ENCODE peak calls at places on chromosomes 12 and 14, in ten cellular contexts. Z, M, W, F, U, N, P, R, S and Y are unnamed samples.

GRCh38 chr12:68831272-68831671 is 23.3 kb downstream of the MDM2 start:
- DNase-seq in F (no peak), Z (no peak), P (no peak), M (no peak), R (no peak), N (no peak), S (no peak), W (no peak), U (peak; percentile 67), Y (no peak)

GRCh38 chr14:35480119-35480769 is 53.7 kb upstream of the INSM2 start:
- DNase-seq in P (no peak), N (peak; percentile 1), U (no peak), W (no peak), F (no peak), R (no peak), Z (no peak), M (no peak), S (no peak), Y (no peak)

GRCh38 chr12:83128529-83128928 is 441.8 kb downstream of the TMTC2 start:
- DNase-seq in P (no peak), R (peak; percentile 55), F (no peak), N (no peak), Z (no peak), U (no peak), S (no peak), M (no peak), W (no peak), Y (no peak)

GRCh38 chr12:3938042-3938544 is 64.9 kb upstream of the PARP11 start:
- DNase-seq in U (no peak), S (no peak), Z (no peak), M (no peak), N (no peak), F (no peak), P (no peak), R (no peak), W (no peak), Y (no peak)

GRCh38 chr12:128365032-128365431 is 98.1 kb downstream of the TMEM132C start:
- DNase-seq in R (no peak), S (no peak), Z (no peak), M (no peak), P (no peak), F (no peak), U (no peak), W (no peak), N (no peak), Y (no peak)

GRCh38 chr12:50621435-50622304 is 116.9 kb downstream of the DIP2B start:
- DNase-seq in S (no peak), Z (no peak), R (no peak), W (no peak), M (no peak), U (no peak), N (no peak), F (no peak), P (no peak), Y (no peak)

GRCh38 chr14:56004807-56005579 is 113.2 kb upstream of the PELI2 start:
- DNase-seq in M (peak; percentile 26), Z (peak; percentile 49), U (peak; percentile 31), N (no peak), F (no peak), W (peak; percentile 12), R (peak; percentile 79), P (peak; percentile 85), S (peak; percentile 44), Y (no peak)

GRCh38 chr12:42698213-42698612 is 108.7 kb upstream of the PRICKLE1 start:
- DNase-seq in S (no peak), M (peak; percentile 54), P (peak; percentile 20), W (no peak), R (no peak), F (no peak), Z (no peak), U (no peak), N (peak; percentile 84), Y (no peak)

GRCh38 chr14:29236848-29237247 is 470.3 kb downstream of the FOXG1 start:
- DNase-seq in R (peak; percentile 83), W (no peak), P (no peak), S (no peak), M (no peak), N (no peak), U (no peak), F (no peak), Z (no peak), Y (no peak)

GRCh38 chr12:32048791-32049190 is 57.9 kb upstream of the BICD1 start:
- DNase-seq in P (no peak), W (no peak), S (no peak), M (no peak), U (no peak), R (no peak), N (no peak), F (no peak), Z (no peak), Y (no peak)

GRCh38 chr12:12428047-12428446 is 71.2 kb downstream of the BORCS5 start:
- DNase-seq in P (no peak), F (no peak), W (no peak), N (no peak), Z (no peak), S (no peak), R (no peak), M (no peak), U (no peak), Y (no peak)

DNA sequence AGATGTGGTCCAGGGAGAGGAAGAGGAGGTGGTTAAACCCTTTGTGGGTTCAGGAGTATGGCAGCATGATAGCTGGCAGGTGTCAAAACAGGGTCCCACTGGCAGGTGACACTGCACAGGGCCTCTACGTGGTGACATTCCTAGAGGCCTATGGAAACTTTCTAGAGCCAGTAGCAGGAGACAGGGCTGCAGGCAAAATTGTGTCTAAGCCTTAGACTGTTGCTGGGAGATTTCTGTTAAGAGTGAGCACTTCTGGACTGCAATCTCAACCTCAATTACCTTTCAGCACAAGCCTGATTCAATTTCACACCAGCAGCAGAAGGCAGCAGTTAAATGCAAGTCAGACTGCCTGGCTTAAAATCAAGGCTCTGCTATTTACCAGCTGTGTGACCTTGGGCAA is 46.2 kb downstream of the NT5DC3 start:
- DNase-seq in R (no peak), P (no peak), M (no peak), F (no peak), W (no peak), U (no peak), N (no peak), Z (no peak), S (no peak), Y (no peak)
- H3K9me3 ChIP-seq in R (no peaks in the 10 kb centered on the region), P (no peaks in the 10 kb centered on the region), M (no peaks in the 10 kb centered on the region), F (no peaks in the 10 kb centered on the region), W (no peaks in the 10 kb centered on the region), U (no peaks in the 10 kb centered on the region), N (no peaks in the 10 kb centered on the region), Z (no peaks in the 10 kb centered on the region), S (no peaks in the 10 kb centered on the region), Y (no peaks in the 10 kb centered on the region)

GRCh38 chr12:34547276-34547675 is 525.0 kb downstream of the ALG10 start:
- DNase-seq in S (no peak), R (no peak), P (no peak), N (no peak), M (no peak), W (no peak), U (no peak), Z (no peak), F (no peak), Y (no peak)
- H3K9me3 ChIP-seq in S (no peaks in the 10 kb centered on the region), R (peaks cover 93% of the 10 kb centered on the region), P (peaks cover 7% of the 10 kb centered on the region), N (peaks cover 38% of the 10 kb centered on the region), M (peaks cover 79% of the 10 kb centered on the region), W (peaks cover 4% of the 10 kb centered on the region), U (peaks cover 89% of the 10 kb centered on the region), Z (peaks cover 23% of the 10 kb centered on the region), F (peaks cover 46% of the 10 kb centered on the region), Y (peaks cover 7% of the 10 kb centered on the region)

GRCh38 chr12:132266370-132266769 is 63.0 kb downstream of the GALNT9 start:
- DNase-seq in F (no peak), P (no peak), Z (no peak), M (no peak), U (no peak), R (no peak), N (no peak), W (no peak), S (no peak), Y (no peak)

GRCh38 chr12:132263451-132264065 is 65.8 kb downstream of the GALNT9 start:
- DNase-seq in W (no peak), Z (no peak), N (no peak), P (no peak), S (no peak), M (no peak), F (no peak), U (no peak), R (no peak), Y (no peak)

GRCh38 chr12:132266802-132267201 is 62.6 kb downstream of the GALNT9 start:
- DNase-seq in R (no peak), Z (no peak), P (no peak), N (no peak), F (no peak), M (no peak), S (no peak), U (no peak), W (no peak), Y (no peak)

GRCh38 chr12:132264086-132265010 is 65.0 kb downstream of the GALNT9 start:
- DNase-seq in U (no peak), F (no peak), W (no peak), Z (no peak), S (no peak), M (no peak), N (no peak), R (no peak), P (no peak), Y (no peak)

DNA sequence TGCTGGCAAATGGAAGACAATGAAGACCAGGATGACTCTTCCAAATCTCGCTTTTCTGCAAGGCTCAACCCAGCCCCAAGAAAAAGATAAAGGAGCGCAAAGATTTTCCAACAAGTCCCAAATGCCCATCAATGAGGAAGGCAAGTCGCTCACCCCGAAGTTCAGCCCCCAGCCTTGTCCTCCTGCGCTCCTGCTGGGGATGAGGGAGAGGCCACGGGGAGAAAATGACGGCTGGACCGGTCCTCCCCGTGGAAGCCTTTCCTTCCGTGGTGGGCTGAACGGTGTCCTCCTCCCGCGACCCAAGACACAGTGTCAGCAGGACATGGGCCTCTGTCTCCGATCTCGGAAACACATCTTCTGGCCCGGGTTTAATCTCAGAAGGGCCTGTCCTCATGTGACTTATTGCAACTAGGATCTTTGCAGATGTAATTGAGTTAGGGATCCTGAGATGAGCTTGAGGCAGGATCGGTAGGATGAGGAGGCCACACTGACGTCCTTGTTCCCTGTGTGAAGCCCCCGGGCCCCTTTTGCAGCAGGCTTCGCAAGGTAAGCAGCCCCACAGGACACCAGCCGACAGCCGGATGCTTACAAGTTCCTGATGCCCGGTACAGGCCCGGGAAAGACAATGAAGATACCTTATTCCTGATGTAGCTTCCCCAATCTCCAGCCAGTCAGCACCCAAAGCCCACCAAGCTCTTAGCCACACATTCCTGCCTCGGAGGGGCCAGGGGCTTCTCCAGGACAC is 64.2 kb downstream of the GALNT9 start:
- DNase-seq in W (no peak), N (no peak), Z (no peak), P (no peak), F (no peak), R (no peak), U (no peak), M (no peak), S (no peak), Y (no peak)
- H3K9me3 ChIP-seq in W (no peaks in the 10 kb centered on the region), N (peaks cover 47% of the 10 kb centered on the region), Z (no peaks in the 10 kb centered on the region), P (no peaks in the 10 kb centered on the region), F (no peaks in the 10 kb centered on the region), R (no peaks in the 10 kb centered on the region), U (no peaks in the 10 kb centered on the region), M (no peaks in the 10 kb centered on the region), S (no peaks in the 10 kb centered on the region), Y (no peaks in the 10 kb centered on the region)

DNA sequence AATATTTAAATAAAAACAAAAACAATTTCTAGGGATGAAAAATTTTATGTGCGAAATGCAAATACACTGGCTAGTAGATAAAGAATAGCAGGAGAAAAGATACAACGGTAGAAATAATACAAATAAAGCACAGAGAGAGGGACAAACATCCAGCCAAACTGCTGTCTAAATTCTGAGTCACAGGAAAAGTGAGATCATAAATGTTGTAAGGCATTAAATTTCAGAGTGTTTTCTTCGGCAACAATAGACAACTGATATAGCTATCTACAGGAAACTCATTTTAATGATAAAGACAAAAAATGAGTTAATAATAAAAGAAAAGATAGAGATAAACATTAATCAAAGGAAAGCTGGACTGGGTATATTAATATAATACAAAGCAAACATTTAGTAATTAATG is 122.2 kb downstream of the NTS start:
- DNase-seq in U (no peak), P (no peak), F (no peak), M (no peak), S (no peak), R (peak; percentile 30), N (no peak), Z (no peak), W (no peak), Y (no peak)
- H3K9me3 ChIP-seq in U (peaks cover 24% of the 10 kb centered on the region), P (no peaks in the 10 kb centered on the region), F (no peaks in the 10 kb centered on the region), M (peaks cover 16% of the 10 kb centered on the region), S (peaks cover 19% of the 10 kb centered on the region), R (peaks cover 14% of the 10 kb centered on the region), N (no peaks in the 10 kb centered on the region), Z (peaks cover 4% of the 10 kb centered on the region), W (no peaks in the 10 kb centered on the region), Y (no peaks in the 10 kb centered on the region)